ENCODE peak calls at places on chromosomes 12 and 14, in five cellular contexts. C is ovary, D is PC-3, A is gastrocnemius medialis, L is uterus. T is an unnamed sample.

GRCh38 chr14:65069874-65070709 is 32.2 kb downstream of the MAX start:
- DNase-seq in A (peak; percentile 51), L (no peak), C (no peak), D (peak; percentile 64), T (no peak)

GRCh38 chr14:101711041-101711861 is 50.3 kb upstream of the PPP2R5C start:
- DNase-seq in D (no peak), C (no peak), A (no peak), L (no peak), T (peak; percentile 55)

GRCh38 chr12:9049520-9050133 is 60.3 kb downstream of the KLRG1 start:
- DNase-seq in A (no peak), C (no peak), L (no peak), D (peak; percentile 56), T (no peak)

GRCh38 chr12:1533205-1533601 is 61.2 kb downstream of the FBXL14 start:
- DNase-seq in C (no peak), A (no peak), L (no peak), D (no peak), T (no peak)

GRCh38 chr12:131721548-131721947 is 10.7 kb downstream of the SFSWAP start:
- DNase-seq in A (no peak), L (no peak), C (no peak), D (no peak), T (no peak)

GRCh38 chr14:88660056-88660455 is 97.2 kb downstream of the ZC3H14 start:
- DNase-seq in A (no peak), L (no peak), C (no peak), D (no peak), T (no peak)

GRCh38 chr14:78088941-78089340 is 81.2 kb upstream of the NRXN3 start:
- DNase-seq in L (no peak), A (peak; percentile 17), D (peak; percentile 50), C (no peak), T (peak; percentile 61)

GRCh38 chr12:47383942-47384341 is 304.2 kb upstream of the AMIGO2 start:
- DNase-seq in L (no peak), C (no peak), A (no peak), D (peak; percentile 47), T (no peak)

GRCh38 chr14:20624495-20625070 is 16.9 kb downstream of the OR6S1 start:
- DNase-seq in D (no peak), A (peak; percentile 24), L (peak; percentile 45), C (peak; percentile 34), T (peak; percentile 91)

GRCh38 chr12:131831635-131832041 is 3.4 kb downstream of the MMP17 start:
- DNase-seq in D (peak; percentile 44), A (no peak), C (peak; percentile 82), L (peak; percentile 33), T (no peak)

GRCh38 chr12:93783827-93784226 is 106.7 kb downstream of the CRADD start:
- DNase-seq in D (no peak), A (peak; percentile 35), L (no peak), C (no peak), T (no peak)

GRCh38 chr14:96208739-96209138 is 4.1 kb downstream of the BDKRB2 start:
- DNase-seq in D (no peak), L (no peak), A (no peak), C (no peak), T (no peak)

GRCh38 chr12:96472384-96472783 is 17.0 kb upstream of the CFAP54 start:
- DNase-seq in D (no peak), C (no peak), L (no peak), A (no peak), T (no peak)

GRCh38 chr14:54901380-54902142 is 1.1 kb downstream of the GCH1 start:
- DNase-seq in A (no peak), D (peak; percentile 58), L (no peak), C (no peak), T (no peak)

GRCh38 chr12:124496584-124496983 is 70.8 kb downstream of the NCOR2 start:
- DNase-seq in L (no peak), D (peak; percentile 13), A (no peak), C (no peak), T (peak; percentile 84)

GRCh38 chr14:73472182-73473114 is 14.1 kb upstream of the NUMB start:
- DNase-seq in D (peak; percentile 87), A (no peak), L (no peak), C (no peak), T (no peak)

GRCh38 chr12:106773286-106773685 is 1.2 kb upstream of the RIC8B start:
- DNase-seq in A (no peak), L (no peak), C (no peak), D (no peak), T (no peak)

GRCh38 chr14:36424478-36425102 is 95.4 kb downstream of the NKX2-1 start:
- DNase-seq in C (no peak), A (no peak), L (no peak), D (no peak), T (no peak)

GRCh38 chr12:77796775-77797174 is 33.9 kb upstream of the NAV3 start:
- DNase-seq in A (no peak), D (peak; percentile 70), C (no peak), L (no peak), T (no peak)

GRCh38 chr12:29428630-29429029 is 47.7 kb upstream of the ERGIC2 start:
- DNase-seq in L (no peak), A (no peak), D (peak; percentile 99), C (no peak), T (no peak)

GRCh38 chr12:26134540-26134939 is 9.7 kb upstream of the BHLHE41 start:
- DNase-seq in A (no peak), D (no peak), C (no peak), L (no peak), T (no peak)

GRCh38 chr12:98743362-98743953 is 98.4 kb downstream of the APAF1 start:
- DNase-seq in A (no peak), D (peak; percentile 35), C (no peak), L (no peak), T (peak; percentile 87)

GRCh38 chr12:88227263-88227662 is 85.2 kb downstream of the TMTC3 start:
- DNase-seq in D (no peak), A (no peak), C (no peak), L (no peak), T (no peak)

GRCh38 chr14:91327661-91328312 is 83.3 kb upstream of the GPR68 start:
- DNase-seq in C (no peak), A (no peak), D (no peak), L (no peak), T (no peak)
- H3K4me1 ChIP-seq in C (peaks cover 7% of the 10 kb centered on the region), A (peaks cover 10% of the 10 kb centered on the region), D (peaks cover 10% of the 10 kb centered on the region), L (no peaks in the 10 kb centered on the region), T (no peaks in the 10 kb centered on the region)

GRCh38 chr14:56280843-56281242 is 162.6 kb downstream of the PELI2 start:
- DNase-seq in A (no peak), L (no peak), C (no peak), D (peak; percentile 46), T (no peak)
- H3K36me3 ChIP-seq in A (no peaks in the 10 kb centered on the region), L (no peaks in the 10 kb centered on the region), C (no peaks in the 10 kb centered on the region), D (no peaks in the 10 kb centered on the region), T (no peaks in the 10 kb centered on the region)

DNA sequence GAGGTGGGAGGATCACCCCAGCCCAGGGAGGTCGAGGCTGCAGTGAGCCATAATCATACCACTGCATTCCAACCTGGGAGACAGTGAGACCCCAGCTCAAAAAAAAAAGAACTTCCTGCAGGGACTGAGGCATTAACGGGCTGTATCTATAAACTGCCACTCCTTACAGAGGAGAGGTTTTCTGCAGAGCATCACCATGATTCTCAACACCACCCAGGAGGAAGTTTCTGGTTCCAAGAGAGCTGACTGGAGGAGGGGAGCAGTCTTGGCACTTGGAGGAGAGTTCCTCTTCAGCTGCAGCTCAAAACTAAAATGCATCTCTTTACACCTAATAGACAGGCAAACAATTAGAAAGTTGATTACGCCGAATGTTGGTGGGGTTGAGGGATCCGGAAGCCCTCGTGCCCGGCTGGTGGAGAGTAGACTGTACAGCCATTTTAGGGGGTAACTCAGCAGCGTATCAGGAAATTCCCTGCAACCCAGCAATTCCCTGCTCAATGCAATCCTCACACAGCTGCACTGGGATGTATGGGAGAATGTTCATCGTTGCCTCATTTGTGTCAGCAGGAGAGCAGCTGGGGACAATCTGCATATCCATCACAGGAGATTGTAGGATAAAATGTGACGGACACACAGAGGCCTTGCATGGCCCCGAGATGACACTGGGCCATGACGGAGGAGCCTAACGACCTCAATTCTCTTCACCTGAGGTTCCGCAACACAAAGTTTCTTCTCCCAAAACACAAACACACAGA is 36.6 kb downstream of the ACTN1 start:
- DNase-seq in L (no peak), C (no peak), D (no peak), A (no peak), T (no peak)
- H3K4me1 ChIP-seq in L (peaks cover 25% of the 10 kb centered on the region), C (peaks cover 27% of the 10 kb centered on the region), D (peaks cover 49% of the 10 kb centered on the region), A (peaks cover 30% of the 10 kb centered on the region), T (peaks cover 43% of the 10 kb centered on the region)

GRCh38 chr12:2578772-2579171 is 216.0 kb upstream of the FKBP4 start:
- DNase-seq in C (no peak), L (no peak), A (no peak), D (no peak), T (no peak)

GRCh38 chr12:2580821-2581220 is 213.9 kb upstream of the FKBP4 start:
- DNase-seq in A (no peak), C (no peak), L (no peak), D (no peak), T (no peak)

GRCh38 chr12:2575245-2575644 is 219.5 kb upstream of the FKBP4 start:
- DNase-seq in C (no peak), A (no peak), D (no peak), L (no peak), T (peak; percentile 79)

GRCh38 chr12:2581293-2582045 is 213.3 kb upstream of the FKBP4 start:
- DNase-seq in A (no peak), L (no peak), D (no peak), C (no peak), T (no peak)

GRCh38 chr12:2578191-2578590 is 216.6 kb upstream of the FKBP4 start:
- DNase-seq in D (no peak), A (no peak), L (no peak), C (no peak), T (no peak)
- H3K36me3 ChIP-seq in D (no peaks in the 10 kb centered on the region), A (no peaks in the 10 kb centered on the region), L (no peaks in the 10 kb centered on the region), C (no peaks in the 10 kb centered on the region), T (no peaks in the 10 kb centered on the region)